ENCODE peak calls at places on chromosomes 11 and 22, in seven cellular contexts. One of them, this sample, is unnamed. For H3K4me1, the result is how much of the 10 kb centered on the place peaks cover.

GRCh38 chr11:71171024-71171423 is 81.4 kb downstream of the SHANK2 start:
- DNase-seq in A549: no peak
- DNase-seq in cardiac muscle cell: no peak
- DNase-seq in mesenchymal stem cell: no peak
- DNase-seq in ovary: no peak
- DNase-seq in suprapubic skin: peak
- DNase-seq in body of pancreas: no peak
- DNase-seq in this sample: no peak

GRCh38 chr11:73752903-73753302 is 8.0 kb downstream of the RAB6A start:
- DNase-seq in body of pancreas: no peak
- DNase-seq in ovary: no peak
- DNase-seq in suprapubic skin: no peak
- DNase-seq in mesenchymal stem cell: no peak
- DNase-seq in A549: no peak
- DNase-seq in cardiac muscle cell: no peak
- DNase-seq in this sample: no peak

GRCh38 chr11:108207683-108208060 is 14.8 kb downstream of the NPAT start:
- DNase-seq in ovary: no peak
- DNase-seq in cardiac muscle cell: no peak
- DNase-seq in mesenchymal stem cell: no peak
- DNase-seq in suprapubic skin: no peak
- DNase-seq in body of pancreas: no peak
- DNase-seq in A549: no peak
- DNase-seq in this sample: no peak

GRCh38 chr11:130582994-130583393 is 134.5 kb downstream of the ADAMTS15 start:
- DNase-seq in mesenchymal stem cell: no peak
- DNase-seq in cardiac muscle cell: no peak
- DNase-seq in body of pancreas: no peak
- DNase-seq in suprapubic skin: no peak
- DNase-seq in A549: no peak
- DNase-seq in ovary: no peak
- DNase-seq in this sample: no peak

GRCh38 chr11:99423435-99423983 is 402.8 kb downstream of the CNTN5 start:
- DNase-seq in body of pancreas: no peak
- DNase-seq in ovary: no peak
- DNase-seq in cardiac muscle cell: no peak
- DNase-seq in A549: no peak
- DNase-seq in mesenchymal stem cell: no peak
- DNase-seq in suprapubic skin: no peak
- DNase-seq in this sample: no peak

GRCh38 chr11:38300570-38300969 is 1702.5 kb upstream of the RAG2 start:
- DNase-seq in mesenchymal stem cell: no peak
- DNase-seq in body of pancreas: no peak
- DNase-seq in cardiac muscle cell: no peak
- DNase-seq in ovary: no peak
- DNase-seq in A549: no peak
- DNase-seq in suprapubic skin: no peak
- DNase-seq in this sample: no peak

GRCh38 chr22:29302681-29303465 is 3.6 kb upstream of the GAS2L1 start:
- DNase-seq in A549: no peak
- DNase-seq in ovary: peak
- DNase-seq in suprapubic skin: no peak
- DNase-seq in body of pancreas: peak
- DNase-seq in mesenchymal stem cell: no peak
- DNase-seq in cardiac muscle cell: peak
- DNase-seq in this sample: no peak

GRCh38 chr11:65329944-65330403 is 3.7 kb upstream of the DPF2 start:
- DNase-seq in A549: peak
- DNase-seq in cardiac muscle cell: peak
- DNase-seq in mesenchymal stem cell: peak
- DNase-seq in ovary: peak
- DNase-seq in suprapubic skin: peak
- DNase-seq in body of pancreas: peak
- DNase-seq in this sample: peak

GRCh38 chr11:118304227-118304808 is at the start of gene CD3E:
- DNase-seq in mesenchymal stem cell: no peak
- DNase-seq in ovary: no peak
- DNase-seq in suprapubic skin: no peak
- DNase-seq in body of pancreas: no peak
- DNase-seq in cardiac muscle cell: no peak
- DNase-seq in A549: no peak
- DNase-seq in this sample: peak

GRCh38 chr11:102613455-102613854 is 11.7 kb downstream of the MMP20 start:
- DNase-seq in suprapubic skin: no peak
- DNase-seq in A549: no peak
- DNase-seq in cardiac muscle cell: no peak
- DNase-seq in ovary: no peak
- DNase-seq in body of pancreas: no peak
- DNase-seq in mesenchymal stem cell: no peak
- DNase-seq in this sample: no peak

GRCh38 chr22:26066534-26066933 is 102.7 kb upstream of the SEZ6L start:
- DNase-seq in cardiac muscle cell: no peak
- DNase-seq in suprapubic skin: no peak
- DNase-seq in body of pancreas: no peak
- DNase-seq in mesenchymal stem cell: no peak
- DNase-seq in A549: no peak
- DNase-seq in ovary: no peak
- DNase-seq in this sample: no peak

GRCh38 chr11:57379732-57380131 is 1.2 kb downstream of the PRG3 start:
- DNase-seq in cardiac muscle cell: peak
- DNase-seq in mesenchymal stem cell: peak
- DNase-seq in suprapubic skin: no peak
- DNase-seq in body of pancreas: no peak
- DNase-seq in A549: no peak
- DNase-seq in ovary: no peak
- DNase-seq in this sample: no peak

GRCh38 chr11:19924321-19925115 is 211.9 kb downstream of the NAV2 start:
- DNase-seq in ovary: no peak
- DNase-seq in suprapubic skin: no peak
- DNase-seq in A549: no peak
- DNase-seq in mesenchymal stem cell: no peak
- DNase-seq in cardiac muscle cell: no peak
- DNase-seq in body of pancreas: no peak
- DNase-seq in this sample: no peak

GRCh38 chr22:46064236-46064965 is 85.9 kb upstream of the PPARA start:
- DNase-seq in body of pancreas: peak
- DNase-seq in mesenchymal stem cell: no peak
- DNase-seq in cardiac muscle cell: no peak
- DNase-seq in ovary: no peak
- DNase-seq in A549: no peak
- DNase-seq in suprapubic skin: peak
- DNase-seq in this sample: no peak

GRCh38 chr11:15886866-15887265 is 469.5 kb downstream of the SOX6 start:
- DNase-seq in A549: no peak
- DNase-seq in suprapubic skin: no peak
- DNase-seq in ovary: no peak
- DNase-seq in mesenchymal stem cell: peak
- DNase-seq in body of pancreas: no peak
- DNase-seq in cardiac muscle cell: no peak
- DNase-seq in this sample: no peak

GRCh38 chr22:44347098-44347497 is 34.3 kb upstream of the SHISAL1 start:
- DNase-seq in suprapubic skin: no peak
- DNase-seq in body of pancreas: no peak
- DNase-seq in cardiac muscle cell: no peak
- DNase-seq in ovary: no peak
- DNase-seq in mesenchymal stem cell: no peak
- DNase-seq in A549: no peak
- DNase-seq in this sample: no peak

GRCh38 chr22:29040385-29041275 is 21.0 kb downstream of the C22orf31 start:
- DNase-seq in cardiac muscle cell: peak
- DNase-seq in A549: no peak
- DNase-seq in body of pancreas: peak
- DNase-seq in suprapubic skin: no peak
- DNase-seq in mesenchymal stem cell: peak
- DNase-seq in ovary: peak
- DNase-seq in this sample: peak

GRCh38 chr11:126190792-126191191 is 20.7 kb downstream of the RPUSD4 start:
- DNase-seq in body of pancreas: no peak
- DNase-seq in A549: no peak
- DNase-seq in suprapubic skin: no peak
- DNase-seq in cardiac muscle cell: no peak
- DNase-seq in mesenchymal stem cell: no peak
- DNase-seq in ovary: no peak
- DNase-seq in this sample: no peak

GRCh38 chr11:92276773-92277172 is 52.2 kb downstream of the FAT3 start:
- DNase-seq in A549: no peak
- DNase-seq in body of pancreas: no peak
- DNase-seq in ovary: no peak
- DNase-seq in mesenchymal stem cell: peak
- DNase-seq in cardiac muscle cell: no peak
- DNase-seq in suprapubic skin: no peak
- DNase-seq in this sample: no peak

GRCh38 chr11:67506426-67507032 is 1.4 kb upstream of the PITPNM1 start:
- DNase-seq in A549: no peak
- DNase-seq in suprapubic skin: peak
- DNase-seq in cardiac muscle cell: no peak
- DNase-seq in body of pancreas: no peak
- DNase-seq in ovary: peak
- DNase-seq in mesenchymal stem cell: no peak
- DNase-seq in this sample: no peak

GRCh38 chr22:19810381-19811141 is 44.1 kb downstream of the GNB1L start:
- DNase-seq in body of pancreas: peak
- DNase-seq in ovary: peak
- DNase-seq in A549: no peak
- DNase-seq in cardiac muscle cell: peak
- DNase-seq in suprapubic skin: no peak
- DNase-seq in mesenchymal stem cell: peak
- DNase-seq in this sample: peak

GRCh38 chr22:22767876-22768602 is 119.6 kb upstream of the IGLL5 start:
- DNase-seq in mesenchymal stem cell: no peak
- DNase-seq in cardiac muscle cell: peak
- DNase-seq in A549: no peak
- DNase-seq in suprapubic skin: no peak
- DNase-seq in ovary: no peak
- DNase-seq in body of pancreas: no peak
- DNase-seq in this sample: no peak

GRCh38 chr11:20047006-20047405 is 113.3 kb downstream of the DBX1 start:
- DNase-seq in cardiac muscle cell: no peak
- DNase-seq in body of pancreas: no peak
- DNase-seq in A549: no peak
- DNase-seq in ovary: no peak
- DNase-seq in mesenchymal stem cell: no peak
- DNase-seq in suprapubic skin: no peak
- DNase-seq in this sample: no peak

GRCh38 chr11:78350646-78351165 is 66.9 kb downstream of the GAB2 start:
- DNase-seq in mesenchymal stem cell: peak
- DNase-seq in ovary: no peak
- DNase-seq in body of pancreas: no peak
- DNase-seq in suprapubic skin: no peak
- DNase-seq in A549: no peak
- DNase-seq in cardiac muscle cell: peak
- DNase-seq in this sample: no peak

GRCh38 chr11:78351193-78351592 is 66.4 kb downstream of the GAB2 start:
- DNase-seq in ovary: no peak
- DNase-seq in mesenchymal stem cell: no peak
- DNase-seq in body of pancreas: no peak
- DNase-seq in A549: no peak
- DNase-seq in cardiac muscle cell: no peak
- DNase-seq in suprapubic skin: no peak
- DNase-seq in this sample: no peak

GRCh38 chr11:78350101-78350645 is 67.4 kb downstream of the GAB2 start:
- DNase-seq in body of pancreas: no peak
- DNase-seq in A549: no peak
- DNase-seq in suprapubic skin: no peak
- DNase-seq in ovary: peak
- DNase-seq in mesenchymal stem cell: peak
- DNase-seq in cardiac muscle cell: peak
- DNase-seq in this sample: no peak

GRCh38 chr11:78349614-78350013 is 68.0 kb downstream of the GAB2 start:
- DNase-seq in body of pancreas: no peak
- DNase-seq in mesenchymal stem cell: no peak
- DNase-seq in cardiac muscle cell: no peak
- DNase-seq in A549: no peak
- DNase-seq in ovary: no peak
- DNase-seq in suprapubic skin: no peak
- DNase-seq in this sample: no peak

GRCh38 chr11:78351979-78352731 is 65.5 kb downstream of the GAB2 start:
- DNase-seq in body of pancreas: no peak
- DNase-seq in ovary: no peak
- DNase-seq in A549: no peak
- DNase-seq in mesenchymal stem cell: peak
- DNase-seq in cardiac muscle cell: peak
- DNase-seq in suprapubic skin: no peak
- DNase-seq in this sample: no peak
- H3K4me1 ChIP-seq in body of pancreas: under half
- H3K4me1 ChIP-seq in ovary: under half
- H3K4me1 ChIP-seq in A549: under half
- H3K4me1 ChIP-seq in mesenchymal stem cell: under half
- H3K4me1 ChIP-seq in cardiac muscle cell: under half
- H3K4me1 ChIP-seq in suprapubic skin: half or more
- H3K4me1 ChIP-seq in this sample: under half

GRCh38 chr11:64072871-64073270 is 37.1 kb downstream of the FLRT1 start:
- DNase-seq in ovary: no peak
- DNase-seq in body of pancreas: no peak
- DNase-seq in mesenchymal stem cell: no peak
- DNase-seq in suprapubic skin: no peak
- DNase-seq in A549: no peak
- DNase-seq in cardiac muscle cell: no peak
- DNase-seq in this sample: no peak
- H3K27ac ChIP-seq in ovary: no peak
- H3K27ac ChIP-seq in body of pancreas: no peak
- H3K27ac ChIP-seq in mesenchymal stem cell: no peak
- H3K27ac ChIP-seq in suprapubic skin: no peak
- H3K27ac ChIP-seq in A549: no peak
- H3K27ac ChIP-seq in cardiac muscle cell: no peak
- H3K27ac ChIP-seq in this sample: no peak

DNA sequence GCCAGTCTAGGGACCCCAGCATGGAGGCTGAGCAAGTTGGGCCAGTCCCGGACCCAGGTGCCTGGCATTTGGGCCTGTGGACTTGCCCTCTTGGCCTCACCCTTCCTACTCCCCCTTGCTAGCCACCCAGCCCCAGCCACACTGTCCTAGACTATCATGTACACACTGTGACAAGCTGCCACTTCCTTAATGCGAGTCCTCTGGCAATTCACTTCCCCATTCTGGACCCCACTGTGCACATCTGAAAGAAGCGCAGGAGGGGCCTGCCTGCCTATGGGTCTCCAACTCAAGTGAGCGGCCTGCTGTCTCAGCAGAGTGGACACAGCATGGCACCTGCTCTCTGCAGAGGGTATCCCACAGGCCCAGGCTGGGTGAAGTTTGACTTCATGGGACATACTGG is 68.5 kb upstream of the LMO1 start:
- DNase-seq in A549: no peak
- DNase-seq in mesenchymal stem cell: no peak
- DNase-seq in body of pancreas: no peak
- DNase-seq in cardiac muscle cell: no peak
- DNase-seq in suprapubic skin: no peak
- DNase-seq in ovary: no peak
- DNase-seq in this sample: no peak
- H3K4me1 ChIP-seq in A549: under half
- H3K4me1 ChIP-seq in mesenchymal stem cell: under half
- H3K4me1 ChIP-seq in body of pancreas: under half
- H3K4me1 ChIP-seq in cardiac muscle cell: under half
- H3K4me1 ChIP-seq in suprapubic skin: under half
- H3K4me1 ChIP-seq in ovary: under half
- H3K4me1 ChIP-seq in this sample: under half

DNA sequence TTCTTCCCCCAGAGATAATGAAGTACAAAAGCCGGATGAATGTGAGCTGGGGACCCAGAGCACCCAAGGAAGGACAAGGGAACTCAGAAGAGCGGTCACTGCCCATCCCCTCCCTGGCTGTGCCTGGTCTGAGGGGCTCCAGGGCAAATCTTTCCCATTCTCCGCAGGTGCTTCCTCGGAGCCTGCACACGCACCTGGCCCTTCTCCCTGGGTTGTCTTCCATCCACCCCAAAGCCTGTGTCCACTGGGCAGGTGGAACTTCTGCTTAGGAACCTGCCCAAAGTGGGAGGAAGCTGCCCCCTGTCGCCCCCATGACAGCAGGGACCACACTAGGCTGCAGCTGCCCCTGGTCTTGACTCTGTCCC is 121.0 kb upstream of the FGF3 start:
- DNase-seq in ovary: no peak
- DNase-seq in mesenchymal stem cell: no peak
- DNase-seq in suprapubic skin: no peak
- DNase-seq in body of pancreas: no peak
- DNase-seq in cardiac muscle cell: no peak
- DNase-seq in A549: no peak
- DNase-seq in this sample: no peak
- H3K27ac ChIP-seq in ovary: peak
- H3K27ac ChIP-seq in mesenchymal stem cell: no peak
- H3K27ac ChIP-seq in suprapubic skin: no peak
- H3K27ac ChIP-seq in body of pancreas: no peak
- H3K27ac ChIP-seq in cardiac muscle cell: peak
- H3K27ac ChIP-seq in A549: no peak
- H3K27ac ChIP-seq in this sample: no peak